ENCODE peak calls at places on chromosomes 7 and 10, in six cellular contexts. W is SK-N-DZ, E is H4, M is astrocyte of the hippocampus, T is pancreas, S is LoVo. L is an unnamed sample.

GRCh38 chr10:133157662-133158436 is 2.2 kb upstream of the KNDC1 start:
- DNase-seq in W (no peak), E (no peak), M (no peak), T (no peak), S (no peak), L (no peak)

GRCh38 chr7:44977304-44977858 is 1.4 kb downstream of the MYO1G start:
- DNase-seq in W (no peak), E (no peak), M (no peak), T (peak), S (no peak), L (no peak)

GRCh38 chr10:99374526-99374925 is 45.4 kb downstream of the CNNM1 start:
- DNase-seq in W (no peak), E (peak), M (peak), T (no peak), S (no peak), L (no peak)

GRCh38 chr10:71444284-71445054 is 47.7 kb downstream of the CDH23 start:
- DNase-seq in W (no peak), E (no peak), M (no peak), T (no peak), S (no peak), L (no peak)

GRCh38 chr7:86091369-86091768 is 552.3 kb upstream of the GRM3 start:
- DNase-seq in W (no peak), E (no peak), M (no peak), T (no peak), S (no peak), L (no peak)

GRCh38 chr7:13990319-13990983 is 985 bp upstream of the ETV1 start:
- DNase-seq in W (peak), E (peak), M (peak), T (peak), S (peak), L (peak)

GRCh38 chr7:132757778-132758177 is 181.5 kb upstream of the PLXNA4 start:
- DNase-seq in W (no peak), E (peak), M (peak), T (no peak), S (no peak), L (no peak)

GRCh38 chr7:40675741-40676140 is 540.9 kb downstream of the SUGCT start:
- DNase-seq in W (no peak), E (no peak), M (no peak), T (no peak), S (no peak), L (no peak)

GRCh38 chr10:98610855-98611254 is 164.1 kb upstream of the HPS1 start:
- DNase-seq in W (peak), E (no peak), M (no peak), T (no peak), S (no peak), L (no peak)

GRCh38 chr7:48154792-48155413 is 16.4 kb upstream of the ABCA13 start:
- DNase-seq in W (peak), E (peak), M (peak), T (no peak), S (peak), L (peak)

GRCh38 chr10:44937201-44938005 is 22.2 kb upstream of the RASSF4 start:
- DNase-seq in W (no peak), E (no peak), M (no peak), T (no peak), S (no peak), L (no peak)

GRCh38 chr10:78343266-78343665 is 309.6 kb downstream of the RPS24 start:
- DNase-seq in W (no peak), E (no peak), M (no peak), T (no peak), S (no peak), L (no peak)

GRCh38 chr7:136136906-136137305 is 159.7 kb upstream of the MTPN start:
- DNase-seq in W (peak), E (no peak), M (no peak), T (no peak), S (no peak), L (no peak)

GRCh38 chr10:30398193-30398592 is 35.8 kb upstream of the MAP3K8 start:
- DNase-seq in W (no peak), E (no peak), M (no peak), T (no peak), S (no peak), L (no peak)

GRCh38 chr7:116588225-116588624 is 63.4 kb downstream of the CAV1 start:
- DNase-seq in W (no peak), E (peak), M (peak), T (no peak), S (no peak), L (no peak)